ENCODE peak calls at places on chromosomes 12 and 14, in six cellular contexts. One of them, this sample, is unnamed.

GRCh38 chr12:7134371-7135166 is 4.4 kb downstream of the CLSTN3 start:
- DNase-seq in heart right ventricle: no peak
- DNase-seq in A673: no peak
- DNase-seq in tibial artery: no peak
- DNase-seq in mesothelial cell of epicardium: no peak
- DNase-seq in pancreas: no peak
- DNase-seq in this sample: peak

GRCh38 chr14:77043177-77043983 is 14.9 kb upstream of the IRF2BPL start:
- DNase-seq in heart right ventricle: peak
- DNase-seq in A673: peak
- DNase-seq in tibial artery: no peak
- DNase-seq in mesothelial cell of epicardium: no peak
- DNase-seq in pancreas: no peak
- DNase-seq in this sample: no peak

GRCh38 chr12:7642876-7643309 is 22.8 kb downstream of the APOBEC1 start:
- DNase-seq in heart right ventricle: no peak
- DNase-seq in A673: peak
- DNase-seq in tibial artery: no peak
- DNase-seq in mesothelial cell of epicardium: no peak
- DNase-seq in pancreas: no peak
- DNase-seq in this sample: no peak

GRCh38 chr14:91339606-91340369 is 77.8 kb downstream of the CCDC88C start:
- DNase-seq in heart right ventricle: no peak
- DNase-seq in A673: no peak
- DNase-seq in tibial artery: no peak
- DNase-seq in mesothelial cell of epicardium: no peak
- DNase-seq in pancreas: no peak
- DNase-seq in this sample: no peak

GRCh38 chr12:18753481-18754117 is 15.7 kb downstream of the CAPZA3 start:
- DNase-seq in heart right ventricle: peak
- DNase-seq in A673: no peak
- DNase-seq in tibial artery: no peak
- DNase-seq in mesothelial cell of epicardium: no peak
- DNase-seq in pancreas: peak
- DNase-seq in this sample: peak

GRCh38 chr14:103522649-103523582 is at the start of gene CKB:
- DNase-seq in heart right ventricle: peak
- DNase-seq in A673: peak
- DNase-seq in tibial artery: peak
- DNase-seq in mesothelial cell of epicardium: no peak
- DNase-seq in pancreas: peak
- DNase-seq in this sample: no peak

GRCh38 chr12:8697120-8697475 is 693 bp upstream of the RIMKLB start:
- DNase-seq in heart right ventricle: peak
- DNase-seq in A673: peak
- DNase-seq in tibial artery: no peak
- DNase-seq in mesothelial cell of epicardium: peak
- DNase-seq in pancreas: no peak
- DNase-seq in this sample: no peak

GRCh38 chr12:34390846-34391700 is 368.8 kb downstream of the ALG10 start:
- DNase-seq in heart right ventricle: no peak
- DNase-seq in A673: no peak
- DNase-seq in tibial artery: peak
- DNase-seq in mesothelial cell of epicardium: no peak
- DNase-seq in pancreas: peak
- DNase-seq in this sample: peak

GRCh38 chr14:21505009-21505553 is 6.1 kb downstream of the METTL3 start:
- DNase-seq in heart right ventricle: no peak
- DNase-seq in A673: no peak
- DNase-seq in tibial artery: no peak
- DNase-seq in mesothelial cell of epicardium: no peak
- DNase-seq in pancreas: no peak
- DNase-seq in this sample: no peak

GRCh38 chr12:63028951-63029350 is 94.0 kb upstream of the PPM1H start:
- DNase-seq in heart right ventricle: no peak
- DNase-seq in A673: no peak
- DNase-seq in tibial artery: no peak
- DNase-seq in mesothelial cell of epicardium: no peak
- DNase-seq in pancreas: no peak
- DNase-seq in this sample: no peak

GRCh38 chr14:77616454-77617229 is at the start of gene SPTLC2:
- DNase-seq in heart right ventricle: peak
- DNase-seq in A673: peak
- DNase-seq in tibial artery: peak
- DNase-seq in mesothelial cell of epicardium: peak
- DNase-seq in pancreas: peak
- DNase-seq in this sample: peak

GRCh38 chr14:91946313-91947195 is 940 bp downstream of the FBLN5 start:
- DNase-seq in heart right ventricle: no peak
- DNase-seq in A673: peak
- DNase-seq in tibial artery: no peak
- DNase-seq in mesothelial cell of epicardium: no peak
- DNase-seq in pancreas: no peak
- DNase-seq in this sample: no peak

GRCh38 chr14:35898217-35898775 is 72.2 kb downstream of the BRMS1L start:
- DNase-seq in heart right ventricle: no peak
- DNase-seq in A673: no peak
- DNase-seq in tibial artery: no peak
- DNase-seq in mesothelial cell of epicardium: no peak
- DNase-seq in pancreas: no peak
- DNase-seq in this sample: no peak

GRCh38 chr14:89041245-89041585 is 216.8 kb downstream of the TTC8 start:
- DNase-seq in heart right ventricle: no peak
- DNase-seq in A673: no peak
- DNase-seq in tibial artery: no peak
- DNase-seq in mesothelial cell of epicardium: no peak
- DNase-seq in pancreas: peak
- DNase-seq in this sample: peak

GRCh38 chr14:35952584-35952983 is 126.4 kb downstream of the BRMS1L start:
- DNase-seq in heart right ventricle: no peak
- DNase-seq in A673: no peak
- DNase-seq in tibial artery: no peak
- DNase-seq in mesothelial cell of epicardium: no peak
- DNase-seq in pancreas: no peak
- DNase-seq in this sample: no peak

GRCh38 chr12:110230655-110231054 is 50.4 kb upstream of the ATP2A2 start:
- DNase-seq in heart right ventricle: no peak
- DNase-seq in A673: no peak
- DNase-seq in tibial artery: no peak
- DNase-seq in mesothelial cell of epicardium: no peak
- DNase-seq in pancreas: no peak
- DNase-seq in this sample: no peak

GRCh38 chr12:77895699-77896098 is 65.0 kb downstream of the NAV3 start:
- DNase-seq in heart right ventricle: no peak
- DNase-seq in A673: no peak
- DNase-seq in tibial artery: no peak
- DNase-seq in mesothelial cell of epicardium: no peak
- DNase-seq in pancreas: no peak
- DNase-seq in this sample: no peak

GRCh38 chr12:24415934-24416333 is 466.5 kb upstream of the SOX5 start:
- DNase-seq in heart right ventricle: no peak
- DNase-seq in A673: no peak
- DNase-seq in tibial artery: no peak
- DNase-seq in mesothelial cell of epicardium: no peak
- DNase-seq in pancreas: no peak
- DNase-seq in this sample: no peak

GRCh38 chr12:114403690-114404450 is 2.1 kb downstream of the TBX5 start:
- DNase-seq in heart right ventricle: peak
- DNase-seq in A673: no peak
- DNase-seq in tibial artery: no peak
- DNase-seq in mesothelial cell of epicardium: no peak
- DNase-seq in pancreas: no peak
- DNase-seq in this sample: peak

GRCh38 chr12:19158909-19159308 is 29.4 kb downstream of the PLEKHA5 start:
- DNase-seq in heart right ventricle: no peak
- DNase-seq in A673: peak
- DNase-seq in tibial artery: no peak
- DNase-seq in mesothelial cell of epicardium: no peak
- DNase-seq in pancreas: no peak
- DNase-seq in this sample: no peak

GRCh38 chr12:62347922-62348650 is 87.9 kb downstream of the USP15 start:
- DNase-seq in heart right ventricle: no peak
- DNase-seq in A673: no peak
- DNase-seq in tibial artery: no peak
- DNase-seq in mesothelial cell of epicardium: no peak
- DNase-seq in pancreas: no peak
- DNase-seq in this sample: no peak

GRCh38 chr14:65034021-65034420 is 47.3 kb downstream of the FNTB start:
- DNase-seq in heart right ventricle: no peak
- DNase-seq in A673: no peak
- DNase-seq in tibial artery: no peak
- DNase-seq in mesothelial cell of epicardium: no peak
- DNase-seq in pancreas: no peak
- DNase-seq in this sample: no peak

GRCh38 chr12:24742378-24742777 is 206.5 kb downstream of the BCAT1 start:
- DNase-seq in heart right ventricle: peak
- DNase-seq in A673: no peak
- DNase-seq in tibial artery: peak
- DNase-seq in mesothelial cell of epicardium: no peak
- DNase-seq in pancreas: no peak
- DNase-seq in this sample: peak

GRCh38 chr14:65412881-65413738 is 580 bp downstream of the FUT8 start:
- DNase-seq in heart right ventricle: peak
- DNase-seq in A673: peak
- DNase-seq in tibial artery: no peak
- DNase-seq in mesothelial cell of epicardium: no peak
- DNase-seq in pancreas: no peak
- DNase-seq in this sample: no peak

GRCh38 chr14:102525213-102526143 is 15.9 kb upstream of the ANKRD9 start:
- DNase-seq in heart right ventricle: no peak
- DNase-seq in A673: peak
- DNase-seq in tibial artery: no peak
- DNase-seq in mesothelial cell of epicardium: no peak
- DNase-seq in pancreas: no peak
- DNase-seq in this sample: peak

GRCh38 chr12:25725874-25726273 is 172.8 kb upstream of the LMNTD1 start:
- DNase-seq in heart right ventricle: no peak
- DNase-seq in A673: no peak
- DNase-seq in tibial artery: no peak
- DNase-seq in mesothelial cell of epicardium: no peak
- DNase-seq in pancreas: no peak
- DNase-seq in this sample: no peak

GRCh38 chr12:103241184-103241583 is 254.6 kb downstream of the C12orf42 start:
- DNase-seq in heart right ventricle: no peak
- DNase-seq in A673: no peak
- DNase-seq in tibial artery: no peak
- DNase-seq in mesothelial cell of epicardium: no peak
- DNase-seq in pancreas: no peak
- DNase-seq in this sample: no peak

GRCh38 chr12:13173537-13173936 is 23.0 kb upstream of the EMP1 start:
- DNase-seq in heart right ventricle: peak
- DNase-seq in A673: no peak
- DNase-seq in tibial artery: peak
- DNase-seq in mesothelial cell of epicardium: no peak
- DNase-seq in pancreas: no peak
- DNase-seq in this sample: peak

GRCh38 chr12:25419595-25419994 is 133.5 kb downstream of the LMNTD1 start:
- DNase-seq in heart right ventricle: no peak
- DNase-seq in A673: no peak
- DNase-seq in tibial artery: no peak
- DNase-seq in mesothelial cell of epicardium: no peak
- DNase-seq in pancreas: no peak
- DNase-seq in this sample: no peak

GRCh38 chr12:56373515-56373914 is 10.9 kb upstream of the APOF start:
- DNase-seq in heart right ventricle: no peak
- DNase-seq in A673: no peak
- DNase-seq in tibial artery: no peak
- DNase-seq in mesothelial cell of epicardium: no peak
- DNase-seq in pancreas: no peak
- DNase-seq in this sample: no peak
- TF ChIP-seq CTCF in heart right ventricle: no peak
- TF ChIP-seq CTCF in A673: no peak
- TF ChIP-seq CTCF in tibial artery: no peak
- TF ChIP-seq CTCF in mesothelial cell of epicardium: no peak
- TF ChIP-seq CTCF in pancreas: no peak
- TF ChIP-seq CTCF in this sample: no peak

GRCh38 chr12:93990832-93991748 is 157.3 kb upstream of the PLXNC1 start:
- DNase-seq in heart right ventricle: peak
- DNase-seq in A673: peak
- DNase-seq in tibial artery: peak
- DNase-seq in mesothelial cell of epicardium: no peak
- DNase-seq in pancreas: no peak
- DNase-seq in this sample: no peak
- TF ChIP-seq CTCF in heart right ventricle: peak
- TF ChIP-seq CTCF in A673: no peak
- TF ChIP-seq CTCF in tibial artery: no peak
- TF ChIP-seq CTCF in mesothelial cell of epicardium: no peak
- TF ChIP-seq CTCF in pancreas: no peak
- TF ChIP-seq CTCF in this sample: no peak

DNA sequence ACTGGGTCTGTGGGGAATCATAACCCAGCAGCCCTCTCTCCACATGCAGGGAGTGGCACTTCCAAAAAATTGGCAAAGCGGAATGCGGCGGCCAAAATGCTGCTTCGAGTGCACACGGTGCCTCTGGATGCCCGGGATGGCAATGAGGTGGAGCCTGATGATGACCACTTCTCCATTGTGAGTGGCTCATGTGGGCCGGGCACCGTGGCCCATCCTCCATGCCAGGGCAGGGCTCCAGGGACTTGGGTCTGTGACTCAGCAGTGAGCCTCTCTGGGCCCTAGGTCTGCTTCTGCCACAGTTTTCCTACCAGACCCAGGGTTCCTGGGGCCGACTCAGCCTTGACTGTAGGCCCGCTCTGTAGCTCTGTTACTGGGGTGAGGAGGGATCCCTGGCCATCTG is 2.2 kb downstream of the NPFF start:
- DNase-seq in heart right ventricle: no peak
- DNase-seq in A673: no peak
- DNase-seq in tibial artery: peak
- DNase-seq in mesothelial cell of epicardium: no peak
- DNase-seq in pancreas: no peak
- DNase-seq in this sample: peak
- TF ChIP-seq CTCF in heart right ventricle: no peak
- TF ChIP-seq CTCF in A673: no peak
- TF ChIP-seq CTCF in tibial artery: no peak
- TF ChIP-seq CTCF in mesothelial cell of epicardium: no peak
- TF ChIP-seq CTCF in pancreas: no peak
- TF ChIP-seq CTCF in this sample: no peak

GRCh38 chr12:122421815-122422737 is at the start of gene CLIP1:
- DNase-seq in heart right ventricle: peak
- DNase-seq in A673: peak
- DNase-seq in tibial artery: peak
- DNase-seq in mesothelial cell of epicardium: peak
- DNase-seq in pancreas: peak
- DNase-seq in this sample: peak
- TF ChIP-seq CTCF in heart right ventricle: peak
- TF ChIP-seq CTCF in A673: peak
- TF ChIP-seq CTCF in tibial artery: peak
- TF ChIP-seq CTCF in mesothelial cell of epicardium: peak
- TF ChIP-seq CTCF in pancreas: no peak
- TF ChIP-seq CTCF in this sample: peak

GRCh38 chr12:94195483-94195882 is 47.1 kb downstream of the PLXNC1 start:
- DNase-seq in heart right ventricle: no peak
- DNase-seq in A673: no peak
- DNase-seq in tibial artery: no peak
- DNase-seq in mesothelial cell of epicardium: no peak
- DNase-seq in pancreas: no peak
- DNase-seq in this sample: no peak
- TF ChIP-seq CTCF in heart right ventricle: no peak
- TF ChIP-seq CTCF in A673: no peak
- TF ChIP-seq CTCF in tibial artery: no peak
- TF ChIP-seq CTCF in mesothelial cell of epicardium: no peak
- TF ChIP-seq CTCF in pancreas: no peak
- TF ChIP-seq CTCF in this sample: no peak

GRCh38 chr14:68523994-68524725 is 268.7 kb downstream of the ZFP36L1 start:
- DNase-seq in heart right ventricle: no peak
- DNase-seq in A673: no peak
- DNase-seq in tibial artery: no peak
- DNase-seq in mesothelial cell of epicardium: no peak
- DNase-seq in pancreas: no peak
- DNase-seq in this sample: no peak
- TF ChIP-seq CTCF in heart right ventricle: peak
- TF ChIP-seq CTCF in A673: no peak
- TF ChIP-seq CTCF in tibial artery: peak
- TF ChIP-seq CTCF in mesothelial cell of epicardium: no peak
- TF ChIP-seq CTCF in pancreas: peak
- TF ChIP-seq CTCF in this sample: peak